ENCODE peak calls at places on chromosomes 5 and 9, in nine cellular contexts. One of them, this sample, is unnamed.

GRCh38 chr5:16891043-16891442 is 45.0 kb downstream of the MYO10 start:
- DNase-seq in AG09319: no peak
- DNase-seq in H9: no peak
- DNase-seq in stimulated activated CD8-positive, alpha-beta memory T cell treated with anti-CD3 and anti-CD28 coated beads, Interleukin-12 subunit alpha, Interleukin-12 subunit beta, amount 100 ng/mL, for 4 hours: no peak
- DNase-seq in activated effector memory CD4-positive, alpha-beta T cell treated with Interleukin-2 at 50 U/mL for 16 hours: no peak
- DNase-seq in renal cortical epithelial cell: no peak
- DNase-seq in AG08396: no peak
- DNase-seq in kidney epithelial cell: no peak
- DNase-seq in stimulated activated naive CD4-positive, alpha-beta T cell: no peak
- DNase-seq in this sample: no peak

GRCh38 chr5:79202076-79202475 is 33.9 kb upstream of the JMY start:
- DNase-seq in AG09319: no peak
- DNase-seq in H9: no peak
- DNase-seq in stimulated activated CD8-positive, alpha-beta memory T cell treated with anti-CD3 and anti-CD28 coated beads, Interleukin-12 subunit alpha, Interleukin-12 subunit beta, amount 100 ng/mL, for 4 hours: no peak
- DNase-seq in renal cortical epithelial cell: peak
- DNase-seq in kidney epithelial cell: peak
- DNase-seq in stimulated activated naive CD4-positive, alpha-beta T cell: no peak
- DNase-seq in AG08396: peak
- DNase-seq in activated effector memory CD4-positive, alpha-beta T cell treated with Interleukin-2 at 50 U/mL for 16 hours: no peak
- DNase-seq in this sample: no peak

GRCh38 chr5:144598451-144599068 is 427.9 kb downstream of the KCTD16 start:
- DNase-seq in renal cortical epithelial cell: peak
- DNase-seq in stimulated activated naive CD4-positive, alpha-beta T cell: no peak
- DNase-seq in H9: peak
- DNase-seq in kidney epithelial cell: no peak
- DNase-seq in AG09319: no peak
- DNase-seq in activated effector memory CD4-positive, alpha-beta T cell treated with Interleukin-2 at 50 U/mL for 16 hours: no peak
- DNase-seq in stimulated activated CD8-positive, alpha-beta memory T cell treated with anti-CD3 and anti-CD28 coated beads, Interleukin-12 subunit alpha, Interleukin-12 subunit beta, amount 100 ng/mL, for 4 hours: no peak
- DNase-seq in AG08396: no peak
- DNase-seq in this sample: no peak

GRCh38 chr5:109947667-109948066 is 257.9 kb downstream of the MAN2A1 start:
- DNase-seq in kidney epithelial cell: no peak
- DNase-seq in AG08396: no peak
- DNase-seq in H9: no peak
- DNase-seq in AG09319: no peak
- DNase-seq in stimulated activated CD8-positive, alpha-beta memory T cell treated with anti-CD3 and anti-CD28 coated beads, Interleukin-12 subunit alpha, Interleukin-12 subunit beta, amount 100 ng/mL, for 4 hours: no peak
- DNase-seq in stimulated activated naive CD4-positive, alpha-beta T cell: no peak
- DNase-seq in activated effector memory CD4-positive, alpha-beta T cell treated with Interleukin-2 at 50 U/mL for 16 hours: no peak
- DNase-seq in renal cortical epithelial cell: peak
- DNase-seq in this sample: no peak

GRCh38 chr9:89888677-89889076 is 283.9 kb downstream of the GADD45G start:
- DNase-seq in H9: no peak
- DNase-seq in AG08396: no peak
- DNase-seq in activated effector memory CD4-positive, alpha-beta T cell treated with Interleukin-2 at 50 U/mL for 16 hours: no peak
- DNase-seq in stimulated activated CD8-positive, alpha-beta memory T cell treated with anti-CD3 and anti-CD28 coated beads, Interleukin-12 subunit alpha, Interleukin-12 subunit beta, amount 100 ng/mL, for 4 hours: no peak
- DNase-seq in stimulated activated naive CD4-positive, alpha-beta T cell: no peak
- DNase-seq in kidney epithelial cell: no peak
- DNase-seq in AG09319: no peak
- DNase-seq in renal cortical epithelial cell: no peak
- DNase-seq in this sample: no peak

GRCh38 chr5:56516441-56516840 is 283.3 kb upstream of the ANKRD55 start:
- DNase-seq in AG09319: no peak
- DNase-seq in renal cortical epithelial cell: no peak
- DNase-seq in stimulated activated naive CD4-positive, alpha-beta T cell: no peak
- DNase-seq in AG08396: no peak
- DNase-seq in kidney epithelial cell: no peak
- DNase-seq in activated effector memory CD4-positive, alpha-beta T cell treated with Interleukin-2 at 50 U/mL for 16 hours: no peak
- DNase-seq in H9: no peak
- DNase-seq in stimulated activated CD8-positive, alpha-beta memory T cell treated with anti-CD3 and anti-CD28 coated beads, Interleukin-12 subunit alpha, Interleukin-12 subunit beta, amount 100 ng/mL, for 4 hours: no peak
- DNase-seq in this sample: no peak

GRCh38 chr9:76342862-76343261 is 51.4 kb downstream of the RFK start:
- DNase-seq in activated effector memory CD4-positive, alpha-beta T cell treated with Interleukin-2 at 50 U/mL for 16 hours: no peak
- DNase-seq in renal cortical epithelial cell: peak
- DNase-seq in H9: no peak
- DNase-seq in stimulated activated naive CD4-positive, alpha-beta T cell: no peak
- DNase-seq in AG08396: no peak
- DNase-seq in kidney epithelial cell: no peak
- DNase-seq in AG09319: no peak
- DNase-seq in stimulated activated CD8-positive, alpha-beta memory T cell treated with anti-CD3 and anti-CD28 coated beads, Interleukin-12 subunit alpha, Interleukin-12 subunit beta, amount 100 ng/mL, for 4 hours: no peak
- DNase-seq in this sample: no peak

GRCh38 chr9:110068212-110068611 is 139.7 kb downstream of the C9orf152 start:
- DNase-seq in kidney epithelial cell: no peak
- DNase-seq in stimulated activated CD8-positive, alpha-beta memory T cell treated with anti-CD3 and anti-CD28 coated beads, Interleukin-12 subunit alpha, Interleukin-12 subunit beta, amount 100 ng/mL, for 4 hours: no peak
- DNase-seq in H9: no peak
- DNase-seq in activated effector memory CD4-positive, alpha-beta T cell treated with Interleukin-2 at 50 U/mL for 16 hours: no peak
- DNase-seq in AG09319: no peak
- DNase-seq in renal cortical epithelial cell: no peak
- DNase-seq in stimulated activated naive CD4-positive, alpha-beta T cell: no peak
- DNase-seq in AG08396: no peak
- DNase-seq in this sample: no peak

GRCh38 chr5:132224721-132225120 is 2.9 kb downstream of the P4HA2 start:
- DNase-seq in AG09319: peak
- DNase-seq in stimulated activated naive CD4-positive, alpha-beta T cell: no peak
- DNase-seq in AG08396: no peak
- DNase-seq in H9: no peak
- DNase-seq in stimulated activated CD8-positive, alpha-beta memory T cell treated with anti-CD3 and anti-CD28 coated beads, Interleukin-12 subunit alpha, Interleukin-12 subunit beta, amount 100 ng/mL, for 4 hours: no peak
- DNase-seq in kidney epithelial cell: no peak
- DNase-seq in renal cortical epithelial cell: no peak
- DNase-seq in activated effector memory CD4-positive, alpha-beta T cell treated with Interleukin-2 at 50 U/mL for 16 hours: no peak
- DNase-seq in this sample: no peak

GRCh38 chr5:164186550-164186949 is 681.1 kb downstream of the MAT2B start:
- DNase-seq in stimulated activated naive CD4-positive, alpha-beta T cell: no peak
- DNase-seq in renal cortical epithelial cell: no peak
- DNase-seq in kidney epithelial cell: no peak
- DNase-seq in activated effector memory CD4-positive, alpha-beta T cell treated with Interleukin-2 at 50 U/mL for 16 hours: no peak
- DNase-seq in AG08396: no peak
- DNase-seq in AG09319: no peak
- DNase-seq in H9: no peak
- DNase-seq in stimulated activated CD8-positive, alpha-beta memory T cell treated with anti-CD3 and anti-CD28 coated beads, Interleukin-12 subunit alpha, Interleukin-12 subunit beta, amount 100 ng/mL, for 4 hours: no peak
- DNase-seq in this sample: no peak

GRCh38 chr5:42842860-42843641 is 31.4 kb upstream of the SELENOP start:
- DNase-seq in activated effector memory CD4-positive, alpha-beta T cell treated with Interleukin-2 at 50 U/mL for 16 hours: no peak
- DNase-seq in AG08396: no peak
- DNase-seq in stimulated activated naive CD4-positive, alpha-beta T cell: no peak
- DNase-seq in kidney epithelial cell: no peak
- DNase-seq in renal cortical epithelial cell: peak
- DNase-seq in AG09319: no peak
- DNase-seq in stimulated activated CD8-positive, alpha-beta memory T cell treated with anti-CD3 and anti-CD28 coated beads, Interleukin-12 subunit alpha, Interleukin-12 subunit beta, amount 100 ng/mL, for 4 hours: no peak
- DNase-seq in H9: no peak
- DNase-seq in this sample: no peak

GRCh38 chr5:174096619-174097018 is 51.1 kb downstream of the NSG2 start:
- DNase-seq in H9: no peak
- DNase-seq in stimulated activated naive CD4-positive, alpha-beta T cell: no peak
- DNase-seq in kidney epithelial cell: no peak
- DNase-seq in AG08396: no peak
- DNase-seq in activated effector memory CD4-positive, alpha-beta T cell treated with Interleukin-2 at 50 U/mL for 16 hours: no peak
- DNase-seq in AG09319: no peak
- DNase-seq in renal cortical epithelial cell: no peak
- DNase-seq in stimulated activated CD8-positive, alpha-beta memory T cell treated with anti-CD3 and anti-CD28 coated beads, Interleukin-12 subunit alpha, Interleukin-12 subunit beta, amount 100 ng/mL, for 4 hours: no peak
- DNase-seq in this sample: no peak

GRCh38 chr5:149895416-149896345 is 48.9 kb downstream of the PDE6A start:
- DNase-seq in H9: no peak
- DNase-seq in AG08396: no peak
- DNase-seq in renal cortical epithelial cell: peak
- DNase-seq in AG09319: no peak
- DNase-seq in kidney epithelial cell: no peak
- DNase-seq in stimulated activated naive CD4-positive, alpha-beta T cell: no peak
- DNase-seq in stimulated activated CD8-positive, alpha-beta memory T cell treated with anti-CD3 and anti-CD28 coated beads, Interleukin-12 subunit alpha, Interleukin-12 subunit beta, amount 100 ng/mL, for 4 hours: no peak
- DNase-seq in activated effector memory CD4-positive, alpha-beta T cell treated with Interleukin-2 at 50 U/mL for 16 hours: no peak
- DNase-seq in this sample: no peak